ENCODE peak calls at places on chromosomes 2 and 18, in five cellular contexts. Y, O, A, N and R are unnamed samples.

GRCh38 chr2:190583507-190584337 is 49.2 kb upstream of the NEMP2 start:
- DNase-seq in N (no peak), O (no peak), Y (no peak), A (no peak), R (no peak)

GRCh38 chr2:169462896-169463695 is 16.2 kb upstream of the BBS5 start:
- DNase-seq in O (no peak), A (no peak), N (no peak), Y (no peak), R (peak; percentile 88)

GRCh38 chr2:11753452-11753885 is 7.0 kb downstream of the LPIN1 start:
- DNase-seq in O (no peak), N (no peak), A (peak; percentile 69), Y (no peak), R (no peak)

GRCh38 chr2:53767405-53768232 is at the start of gene CHAC2:
- DNase-seq in Y (peak; percentile 85), A (peak; percentile 93), N (peak; percentile 84), O (peak; percentile 86), R (peak; percentile 76)

GRCh38 chr18:59353079-59353680 is 5.9 kb downstream of the LMAN1 start:
- DNase-seq in A (no peak), Y (no peak), O (no peak), N (no peak), R (no peak)

GRCh38 chr2:99648906-99649606 is 159.2 kb upstream of the REV1 start:
- DNase-seq in N (no peak), A (no peak), Y (no peak), O (no peak), R (no peak)

GRCh38 chr2:5530022-5530696 is 162.0 kb upstream of the SOX11 start:
- DNase-seq in N (no peak), Y (no peak), A (no peak), O (no peak), R (no peak)

GRCh38 chr2:158760887-158761286 is 34.2 kb upstream of the DAPL1 start:
- DNase-seq in N (no peak), O (no peak), A (no peak), Y (no peak), R (no peak)

GRCh38 chr2:144519597-144519933 is 354 bp downstream of the ZEB2 start:
- DNase-seq in A (no peak), Y (no peak), O (no peak), N (no peak), R (no peak)

GRCh38 chr2:27583390-27583915 is 611 bp downstream of the ZNF512 start:
- DNase-seq in A (no peak), O (no peak), N (no peak), Y (no peak), R (peak; percentile 19)

GRCh38 chr2:46387886-46388515 is 90.8 kb downstream of the EPAS1 start:
- DNase-seq in A (no peak), O (peak; percentile 67), Y (no peak), N (no peak), R (no peak)

GRCh38 chr2:158239271-158239670 is 137.6 kb downstream of the UPP2 start:
- DNase-seq in N (no peak), A (no peak), O (no peak), Y (no peak), R (no peak)

GRCh38 chr2:74511104-74511989 is 2.9 kb upstream of the TLX2 start:
- DNase-seq in Y (peak; percentile 14), O (no peak), A (no peak), N (no peak), R (no peak)

GRCh38 chr2:207796585-207797350 is 27.1 kb upstream of the FZD5 start:
- DNase-seq in Y (no peak), O (no peak), N (no peak), A (peak; percentile 82), R (peak; percentile 33)

GRCh38 chr2:172129404-172129803 is 26.7 kb upstream of the DLX2 start:
- DNase-seq in Y (no peak), O (no peak), A (no peak), N (no peak), R (no peak)

GRCh38 chr2:223860809-223861738 is 23.7 kb upstream of the AP1S3 start:
- DNase-seq in N (no peak), A (no peak), Y (no peak), O (no peak), R (peak; percentile 91)

GRCh38 chr18:48229445-48230052 is 179.6 kb downstream of the ZBTB7C start:
- DNase-seq in O (no peak), A (no peak), N (peak; percentile 61), Y (peak; percentile 50), R (peak; percentile 6)

GRCh38 chr18:56890632-56891031 is 239.5 kb downstream of the WDR7 start:
- DNase-seq in Y (no peak), N (no peak), A (no peak), O (no peak), R (peak; percentile 88)

GRCh38 chr2:88753833-88754584 is 62.5 kb downstream of the RPIA start:
- DNase-seq in Y (no peak), A (no peak), O (no peak), N (no peak), R (no peak)

GRCh38 chr2:72143441-72144356 is 4.0 kb downstream of the CYP26B1 start:
- DNase-seq in O (peak; percentile 43), N (peak; percentile 63), A (no peak), Y (no peak), R (no peak)

GRCh38 chr18:48264508-48264907 is 144.7 kb downstream of the ZBTB7C start:
- DNase-seq in O (no peak), A (no peak), N (no peak), Y (no peak), R (peak; percentile 37)

GRCh38 chr2:97935719-97936161 is 60.0 kb downstream of the TMEM131 start:
- DNase-seq in O (no peak), N (no peak), A (no peak), Y (no peak), R (peak; percentile 93)

GRCh38 chr2:100235098-100235497 is 87.2 kb downstream of the LONRF2 start:
- DNase-seq in N (no peak), Y (no peak), A (no peak), O (no peak), R (no peak)

DNA sequence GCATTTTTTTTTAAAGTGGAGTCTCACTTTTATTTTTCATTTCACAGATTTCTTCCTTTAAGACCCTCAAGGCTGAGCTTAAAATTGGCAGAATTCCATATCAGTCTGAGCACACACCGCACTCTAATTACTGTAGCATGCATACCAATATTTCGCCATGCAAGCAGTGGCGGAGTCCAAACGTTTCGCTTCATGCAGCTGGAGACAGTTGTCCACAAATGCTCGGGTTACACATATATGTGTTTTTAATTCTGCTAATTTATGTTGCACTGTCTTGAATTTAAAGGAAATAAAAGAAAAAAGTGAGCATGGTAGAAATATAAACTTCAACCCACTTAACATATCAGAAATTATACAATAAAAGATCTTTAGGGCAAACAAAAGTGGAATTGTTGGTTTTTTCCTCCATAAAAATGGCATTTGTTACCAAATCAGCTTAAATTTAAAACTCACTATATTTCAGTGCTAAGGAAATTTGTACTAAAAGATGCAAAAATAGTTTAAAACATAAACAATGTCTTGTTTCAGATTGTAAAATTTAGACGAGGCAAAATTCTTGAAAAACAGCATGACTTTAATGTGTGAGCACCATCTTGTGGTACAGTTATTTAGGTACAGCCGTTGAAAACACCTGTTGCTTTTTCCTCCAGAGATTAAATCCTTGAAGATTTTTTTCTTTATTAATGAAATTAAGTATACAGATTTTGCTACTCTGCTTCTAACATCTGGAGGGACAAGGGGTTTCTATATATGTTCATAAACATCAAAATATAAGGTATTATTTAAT is 24.1 kb upstream of the KANSL1L start:
- DNase-seq in N (no peak), A (no peak), O (no peak), Y (no peak), R (peak; percentile 76)
- TF ChIP-seq CTCF in N (peak; percentile 71), A (peak; percentile 72), O (peak; percentile 89), Y (peak; percentile 50), R (peak; percentile 66)

GRCh38 chr2:86138736-86139625 is 32.9 kb downstream of the PTCD3 start:
- DNase-seq in N (no peak), O (no peak), A (no peak), Y (no peak), R (no peak)

GRCh38 chr2:86136141-86136540 is 30.1 kb downstream of the PTCD3 start:
- DNase-seq in Y (no peak), O (no peak), A (no peak), N (no peak), R (no peak)

GRCh38 chr2:86139981-86140380 is 33.9 kb downstream of the PTCD3 start:
- DNase-seq in A (no peak), N (no peak), Y (no peak), O (no peak), R (no peak)

GRCh38 chr2:86134709-86135108 is 28.7 kb downstream of the PTCD3 start:
- DNase-seq in O (no peak), A (no peak), Y (no peak), N (no peak), R (no peak)

DNA sequence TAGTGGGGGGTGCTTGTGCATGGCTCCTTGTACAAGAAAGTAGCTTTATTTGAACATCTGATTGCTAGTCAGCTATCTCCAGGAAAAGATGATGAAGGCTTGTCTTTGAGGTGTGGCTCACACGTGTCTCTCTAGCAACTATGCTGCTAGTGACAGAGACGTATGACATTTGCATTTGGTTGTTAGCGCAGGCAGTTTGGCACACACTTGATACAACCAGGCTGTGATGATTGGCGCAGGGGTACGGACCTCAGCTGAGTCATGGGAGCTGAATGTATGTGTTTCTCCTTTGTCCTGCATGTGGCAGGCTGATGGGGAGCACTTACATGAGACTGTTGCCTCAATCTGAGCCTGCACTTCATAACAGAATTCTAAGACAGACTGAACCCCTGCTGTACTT is 29.6 kb downstream of the PTCD3 start:
- DNase-seq in N (no peak), O (no peak), A (no peak), Y (no peak), R (no peak)
- TF ChIP-seq CTCF in N (no peak), O (no peak), A (no peak), Y (no peak), R (no peak)

GRCh38 chr2:8654041-8654440 is 27.8 kb upstream of the ID2 start:
- DNase-seq in N (no peak), Y (no peak), O (no peak), A (no peak), R (no peak)

GRCh38 chr2:8653485-8653884 is 28.4 kb upstream of the ID2 start:
- DNase-seq in N (no peak), Y (no peak), A (no peak), O (peak; percentile 44), R (no peak)

GRCh38 chr2:8654483-8654882 is 27.4 kb upstream of the ID2 start:
- DNase-seq in N (no peak), Y (no peak), A (no peak), O (no peak), R (no peak)

GRCh38 chr2:8650256-8650655 is 31.6 kb upstream of the ID2 start:
- DNase-seq in Y (no peak), A (no peak), N (no peak), O (no peak), R (no peak)

GRCh38 chr2:8652774-8653426 is 29.0 kb upstream of the ID2 start:
- DNase-seq in O (peak; percentile 27), A (no peak), N (no peak), Y (no peak), R (no peak)
- TF ChIP-seq CTCF in O (no peak), A (no peak), N (no peak), Y (no peak), R (no peak)

GRCh38 chr2:128375454-128375853 is 56.8 kb upstream of the HS6ST1 start:
- DNase-seq in O (no peak), N (no peak), Y (no peak), A (peak; percentile 59), R (no peak)

GRCh38 chr2:128374711-128375413 is 56.2 kb upstream of the HS6ST1 start:
- DNase-seq in O (no peak), A (peak; percentile 47), Y (no peak), N (no peak), R (no peak)

GRCh38 chr2:128373346-128374000 is 54.8 kb upstream of the HS6ST1 start:
- DNase-seq in A (no peak), Y (peak; percentile 19), O (no peak), N (no peak), R (no peak)

GRCh38 chr2:128372621-128373341 is 54.1 kb upstream of the HS6ST1 start:
- DNase-seq in O (no peak), A (no peak), N (no peak), Y (peak; percentile 29), R (no peak)

GRCh38 chr2:128374001-128374710 is 55.5 kb upstream of the HS6ST1 start:
- DNase-seq in O (no peak), A (peak; percentile 67), N (no peak), Y (peak; percentile 35), R (peak; percentile 46)
- TF ChIP-seq CTCF in O (no peak), A (no peak), N (no peak), Y (no peak), R (no peak)